ENCODE peak calls at places on chromosomes 5 and 9, in ten cellular contexts. S, R, L, I, E, F, X, J, B and W are unnamed samples.

GRCh38 chr9:74952281-74953151 is at the start of gene C9orf40:
- DNase-seq in E (peak), F (peak), I (peak), S (peak), X (peak), L (peak), B (peak), R (peak), J (peak), W (peak)

GRCh38 chr9:133125706-133126696 is 5.0 kb upstream of the RALGDS start:
- DNase-seq in E (peak), S (no peak), X (no peak), R (no peak), F (no peak), J (peak), I (peak), B (no peak), L (no peak), W (no peak)

GRCh38 chr5:143174714-143175398 is 228.6 kb downstream of the NR3C1 start:
- DNase-seq in L (no peak), S (no peak), F (no peak), I (no peak), E (peak), B (no peak), J (no peak), X (no peak), R (no peak), W (no peak)

GRCh38 chr9:37541465-37541864 is 34.7 kb downstream of the FBXO10 start:
- DNase-seq in X (no peak), L (no peak), B (no peak), E (no peak), R (no peak), F (no peak), J (no peak), I (no peak), S (no peak), W (no peak)

GRCh38 chr5:159965031-159965837 is 43.7 kb upstream of the TTC1 start:
- DNase-seq in J (peak), L (peak), S (no peak), E (peak), R (peak), B (no peak), I (no peak), F (peak), X (no peak), W (no peak)

GRCh38 chr5:90368454-90369246 is 40.9 kb downstream of the CETN3 start:
- DNase-seq in B (no peak), L (no peak), R (no peak), J (no peak), F (no peak), S (no peak), I (no peak), E (no peak), X (no peak), W (no peak)

GRCh38 chr5:93251347-93251746 is 329.7 kb downstream of the NR2F1-AS1 start:
- DNase-seq in B (no peak), F (peak), L (no peak), E (no peak), R (no peak), I (no peak), J (no peak), S (no peak), X (no peak), W (no peak)

GRCh38 chr5:179267071-179267670 is 78.1 kb downstream of the ADAMTS2 start:
- DNase-seq in R (no peak), J (no peak), S (no peak), E (no peak), I (no peak), X (no peak), F (no peak), B (no peak), L (no peak), W (peak)

GRCh38 chr9:124897570-124898460 is 35.9 kb downstream of the ARPC5L start:
- DNase-seq in R (no peak), X (no peak), L (no peak), F (no peak), J (no peak), B (no peak), S (no peak), E (no peak), I (peak), W (no peak)